ENCODE peak calls at places on chromosomes 3 and 15, in four cellular contexts. One of them, this sample, is unnamed.

GRCh38 chr3:52978109-52978754 is 67.6 kb downstream of the SFMBT1 start:
- DNase-seq in H54: no peak
- DNase-seq in neural crest cell: no peak
- DNase-seq in left cardiac atrium: no peak
- DNase-seq in this sample: no peak

GRCh38 chr3:185658504-185658912 is 72.4 kb downstream of the SENP2 start:
- DNase-seq in left cardiac atrium: peak
- DNase-seq in H54: peak
- DNase-seq in neural crest cell: no peak
- DNase-seq in this sample: no peak

GRCh38 chr15:48062476-48062875 is 58.3 kb upstream of the SLC24A5 start:
- DNase-seq in left cardiac atrium: no peak
- DNase-seq in H54: no peak
- DNase-seq in neural crest cell: no peak
- DNase-seq in this sample: no peak

GRCh38 chr3:171282041-171282440 is 178.2 kb downstream of the TNIK start:
- DNase-seq in H54: no peak
- DNase-seq in left cardiac atrium: no peak
- DNase-seq in neural crest cell: no peak
- DNase-seq in this sample: no peak

GRCh38 chr3:193240436-193240849 is 579 bp upstream of the PLAAT1 start:
- DNase-seq in neural crest cell: no peak
- DNase-seq in H54: no peak
- DNase-seq in left cardiac atrium: peak
- DNase-seq in this sample: no peak

GRCh38 chr3:132787616-132788015 is 65.4 kb upstream of the NPHP3 start:
- DNase-seq in neural crest cell: no peak
- DNase-seq in H54: no peak
- DNase-seq in left cardiac atrium: peak
- DNase-seq in this sample: no peak

GRCh38 chr3:8837172-8837571 is 67.8 kb upstream of the OXTR start:
- DNase-seq in left cardiac atrium: no peak
- DNase-seq in neural crest cell: no peak
- DNase-seq in H54: peak
- DNase-seq in this sample: no peak

GRCh38 chr3:187016639-187017345 is 86.5 kb downstream of the ST6GAL1 start:
- DNase-seq in H54: peak
- DNase-seq in neural crest cell: no peak
- DNase-seq in left cardiac atrium: no peak
- DNase-seq in this sample: no peak

GRCh38 chr3:45677045-45677436 is 12.2 kb upstream of the SACM1L start:
- DNase-seq in left cardiac atrium: no peak
- DNase-seq in H54: no peak
- DNase-seq in neural crest cell: no peak
- DNase-seq in this sample: no peak

GRCh38 chr15:65530318-65531111 is at the start of gene HACD3:
- DNase-seq in H54: peak
- DNase-seq in neural crest cell: peak
- DNase-seq in left cardiac atrium: peak
- DNase-seq in this sample: peak

GRCh38 chr3:71064288-71064975 is 519.1 kb downstream of the FOXP1 start:
- DNase-seq in neural crest cell: peak
- DNase-seq in H54: peak
- DNase-seq in left cardiac atrium: no peak
- DNase-seq in this sample: no peak

GRCh38 chr3:177062052-177062732 is 135.1 kb downstream of the TBL1XR1 start:
- DNase-seq in H54: no peak
- DNase-seq in neural crest cell: no peak
- DNase-seq in left cardiac atrium: no peak
- DNase-seq in this sample: no peak

GRCh38 chr15:32698773-32699390 is 18.9 kb upstream of the GREM1 start:
- DNase-seq in neural crest cell: no peak
- DNase-seq in left cardiac atrium: no peak
- DNase-seq in H54: no peak
- DNase-seq in this sample: no peak

GRCh38 chr15:94110476-94111130 is 120.8 kb upstream of the MCTP2 start:
- DNase-seq in neural crest cell: no peak
- DNase-seq in left cardiac atrium: no peak
- DNase-seq in H54: no peak
- DNase-seq in this sample: no peak

GRCh38 chr3:107796786-107797185 is 274.0 kb downstream of the BBX start:
- DNase-seq in H54: no peak
- DNase-seq in neural crest cell: no peak
- DNase-seq in left cardiac atrium: no peak
- DNase-seq in this sample: no peak

GRCh38 chr3:189999718-190000117 is 121.0 kb downstream of the P3H2 start:
- DNase-seq in H54: no peak
- DNase-seq in neural crest cell: no peak
- DNase-seq in left cardiac atrium: no peak
- DNase-seq in this sample: no peak

GRCh38 chr3:12004741-12005513 is 739 bp downstream of the SYN2 start:
- DNase-seq in H54: no peak
- DNase-seq in left cardiac atrium: no peak
- DNase-seq in neural crest cell: no peak
- DNase-seq in this sample: no peak

GRCh38 chr15:26867199-26868007 is 541 bp downstream of the GABRA5 start:
- DNase-seq in left cardiac atrium: no peak
- DNase-seq in neural crest cell: no peak
- DNase-seq in H54: no peak
- DNase-seq in this sample: no peak

GRCh38 chr3:194606941-194607340 is 26.3 kb downstream of the TMEM44 start:
- DNase-seq in left cardiac atrium: no peak
- DNase-seq in neural crest cell: no peak
- DNase-seq in H54: no peak
- DNase-seq in this sample: no peak

GRCh38 chr15:80695911-80696651 is 971 bp downstream of the ABHD17C start:
- DNase-seq in H54: no peak
- DNase-seq in left cardiac atrium: peak
- DNase-seq in neural crest cell: no peak
- DNase-seq in this sample: no peak

GRCh38 chr15:29859981-29860745 is 37.9 kb upstream of the TJP1 start:
- DNase-seq in left cardiac atrium: no peak
- DNase-seq in H54: peak
- DNase-seq in neural crest cell: no peak
- DNase-seq in this sample: no peak

GRCh38 chr3:71695000-71695482 is 30.2 kb downstream of the EIF4E3 start:
- DNase-seq in H54: no peak
- DNase-seq in neural crest cell: no peak
- DNase-seq in left cardiac atrium: no peak
- DNase-seq in this sample: no peak

GRCh38 chr3:63800097-63800496 is 19.0 kb upstream of the C3orf49 start:
- DNase-seq in left cardiac atrium: no peak
- DNase-seq in H54: no peak
- DNase-seq in neural crest cell: no peak
- DNase-seq in this sample: no peak

GRCh38 chr15:88625943-88626741 is 5.0 kb downstream of the AEN start:
- DNase-seq in left cardiac atrium: no peak
- DNase-seq in neural crest cell: no peak
- DNase-seq in H54: no peak
- DNase-seq in this sample: no peak

GRCh38 chr3:143839980-143840379 is 8.3 kb downstream of the SLC9A9 start:
- DNase-seq in neural crest cell: no peak
- DNase-seq in H54: no peak
- DNase-seq in left cardiac atrium: no peak
- DNase-seq in this sample: no peak

GRCh38 chr3:32821686-32822296 is 4.0 kb downstream of the TRIM71 start:
- DNase-seq in H54: no peak
- DNase-seq in neural crest cell: no peak
- DNase-seq in left cardiac atrium: no peak
- DNase-seq in this sample: no peak

GRCh38 chr15:100780208-100780800 is 99.3 kb upstream of the ALDH1A3 start:
- DNase-seq in left cardiac atrium: no peak
- DNase-seq in neural crest cell: no peak
- DNase-seq in H54: no peak
- DNase-seq in this sample: no peak

GRCh38 chr3:144995856-144996255 is 1024.2 kb downstream of the DIPK2A start:
- DNase-seq in left cardiac atrium: no peak
- DNase-seq in H54: no peak
- DNase-seq in neural crest cell: no peak
- DNase-seq in this sample: no peak

GRCh38 chr15:64205202-64205601 is 42.4 kb upstream of the PPIB start:
- DNase-seq in left cardiac atrium: no peak
- DNase-seq in H54: no peak
- DNase-seq in neural crest cell: no peak
- DNase-seq in this sample: no peak

GRCh38 chr3:46520531-46520930 is 22.8 kb downstream of the RTP3 start:
- DNase-seq in H54: no peak
- DNase-seq in left cardiac atrium: no peak
- DNase-seq in neural crest cell: no peak
- DNase-seq in this sample: no peak

This sample was measured in HCT116.